ENCODE peak calls at places on chromosomes 3 and 15, in eight cellular contexts. One of them, this sample, is unnamed.
A peak's percentile ranks its signal among the peaks of the same experiment; 100 is the strongest.

GRCh38 chr15:95162967-95163531 is 931.7 kb downstream of the MCTP2 start:
- DNase-seq in GM23248: peak; percentile 92
- DNase-seq in CD8-positive, alpha-beta T cell: no peak
- DNase-seq in vagina: no peak
- DNase-seq in transverse colon: no peak
- DNase-seq in mammary epithelial cell: peak; percentile 94
- DNase-seq in choroid plexus epithelial cell: peak; percentile 83
- DNase-seq in neuronal stem cell: no peak
- DNase-seq in this sample: peak; percentile 94

GRCh38 chr3:123229145-123229544 is 27.4 kb downstream of the SEC22A start:
- DNase-seq in GM23248: peak; percentile 7
- DNase-seq in CD8-positive, alpha-beta T cell: no peak
- DNase-seq in vagina: no peak
- DNase-seq in transverse colon: no peak
- DNase-seq in mammary epithelial cell: peak; percentile 2
- DNase-seq in choroid plexus epithelial cell: peak; percentile 4
- DNase-seq in neuronal stem cell: no peak
- DNase-seq in this sample: no peak

GRCh38 chr3:56885461-56885860 is 83.7 kb upstream of the ARHGEF3 start:
- DNase-seq in GM23248: no peak
- DNase-seq in CD8-positive, alpha-beta T cell: no peak
- DNase-seq in vagina: no peak
- DNase-seq in transverse colon: no peak
- DNase-seq in mammary epithelial cell: no peak
- DNase-seq in choroid plexus epithelial cell: no peak
- DNase-seq in neuronal stem cell: no peak
- DNase-seq in this sample: no peak

GRCh38 chr15:70283511-70283910 is 185.8 kb upstream of the TLE3 start:
- DNase-seq in GM23248: no peak
- DNase-seq in CD8-positive, alpha-beta T cell: no peak
- DNase-seq in vagina: no peak
- DNase-seq in transverse colon: no peak
- DNase-seq in mammary epithelial cell: no peak
- DNase-seq in choroid plexus epithelial cell: no peak
- DNase-seq in neuronal stem cell: no peak
- DNase-seq in this sample: no peak

GRCh38 chr3:13494463-13495350 is 14.6 kb downstream of the HDAC11 start:
- DNase-seq in GM23248: peak; percentile 68
- DNase-seq in CD8-positive, alpha-beta T cell: no peak
- DNase-seq in vagina: no peak
- DNase-seq in transverse colon: no peak
- DNase-seq in mammary epithelial cell: no peak
- DNase-seq in choroid plexus epithelial cell: peak; percentile 61
- DNase-seq in neuronal stem cell: peak; percentile 21
- DNase-seq in this sample: peak; percentile 36

GRCh38 chr3:157160652-157161480 is 919 bp upstream of the CCNL1 start:
- DNase-seq in GM23248: peak; percentile 98
- DNase-seq in CD8-positive, alpha-beta T cell: no peak
- DNase-seq in vagina: peak; percentile 96
- DNase-seq in transverse colon: peak; percentile 89
- DNase-seq in mammary epithelial cell: peak; percentile 97
- DNase-seq in choroid plexus epithelial cell: peak; percentile 98
- DNase-seq in neuronal stem cell: no peak
- DNase-seq in this sample: peak; percentile 96

GRCh38 chr15:89208256-89208655 is 13.1 kb downstream of the RLBP1 start:
- DNase-seq in GM23248: no peak
- DNase-seq in CD8-positive, alpha-beta T cell: no peak
- DNase-seq in vagina: no peak
- DNase-seq in transverse colon: no peak
- DNase-seq in mammary epithelial cell: no peak
- DNase-seq in choroid plexus epithelial cell: no peak
- DNase-seq in neuronal stem cell: no peak
- DNase-seq in this sample: no peak

GRCh38 chr3:146496726-146497125 is 27.4 kb upstream of the PLSCR2 start:
- DNase-seq in GM23248: no peak
- DNase-seq in CD8-positive, alpha-beta T cell: no peak
- DNase-seq in vagina: no peak
- DNase-seq in transverse colon: no peak
- DNase-seq in mammary epithelial cell: no peak
- DNase-seq in choroid plexus epithelial cell: no peak
- DNase-seq in neuronal stem cell: no peak
- DNase-seq in this sample: no peak

GRCh38 chr15:75677601-75678323 is 30.1 kb downstream of the SNX33 start:
- DNase-seq in GM23248: no peak
- DNase-seq in CD8-positive, alpha-beta T cell: no peak
- DNase-seq in vagina: no peak
- DNase-seq in transverse colon: no peak
- DNase-seq in mammary epithelial cell: no peak
- DNase-seq in choroid plexus epithelial cell: no peak
- DNase-seq in neuronal stem cell: peak; percentile 20
- DNase-seq in this sample: no peak

GRCh38 chr15:96565266-96565665 is 234.8 kb downstream of the NR2F2 start:
- DNase-seq in GM23248: no peak
- DNase-seq in CD8-positive, alpha-beta T cell: no peak
- DNase-seq in vagina: no peak
- DNase-seq in transverse colon: no peak
- DNase-seq in mammary epithelial cell: peak; percentile 73
- DNase-seq in choroid plexus epithelial cell: peak; percentile 4
- DNase-seq in neuronal stem cell: no peak
- DNase-seq in this sample: peak; percentile 91

GRCh38 chr15:36406366-36406765 is 173.1 kb upstream of the CDIN1 start:
- DNase-seq in GM23248: no peak
- DNase-seq in CD8-positive, alpha-beta T cell: no peak
- DNase-seq in vagina: no peak
- DNase-seq in transverse colon: no peak
- DNase-seq in mammary epithelial cell: no peak
- DNase-seq in choroid plexus epithelial cell: no peak
- DNase-seq in neuronal stem cell: no peak
- DNase-seq in this sample: no peak

GRCh38 chr3:14265246-14265962 is 86.8 kb downstream of the LSM3 start:
- DNase-seq in GM23248: peak; percentile 54
- DNase-seq in CD8-positive, alpha-beta T cell: no peak
- DNase-seq in vagina: no peak
- DNase-seq in transverse colon: no peak
- DNase-seq in mammary epithelial cell: no peak
- DNase-seq in choroid plexus epithelial cell: peak; percentile 50
- DNase-seq in neuronal stem cell: no peak
- DNase-seq in this sample: peak; percentile 84

DNA sequence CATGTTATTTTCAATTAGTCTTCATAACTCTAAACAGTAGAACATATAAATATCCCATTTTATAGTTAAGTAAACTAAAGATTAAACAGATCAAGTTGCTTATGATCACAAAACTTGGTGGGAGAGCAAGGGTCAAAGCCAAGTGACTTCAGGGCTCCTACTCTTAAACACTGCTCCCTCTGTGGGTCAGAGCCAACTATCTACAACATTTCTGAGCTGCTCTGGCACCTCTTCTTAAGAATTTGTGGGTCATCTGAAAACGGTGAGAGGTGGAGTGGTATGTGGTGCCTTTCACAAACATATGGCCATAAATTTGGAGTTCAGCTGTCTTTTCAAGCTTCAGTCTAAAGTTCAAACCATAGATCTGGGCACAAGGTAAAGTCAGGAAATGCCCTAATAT is 10.9 kb downstream of the ATG3 start:
- DNase-seq in GM23248: peak; percentile 5
- DNase-seq in CD8-positive, alpha-beta T cell: no peak
- DNase-seq in vagina: no peak
- DNase-seq in transverse colon: no peak
- DNase-seq in mammary epithelial cell: no peak
- DNase-seq in choroid plexus epithelial cell: no peak
- DNase-seq in neuronal stem cell: no peak
- DNase-seq in this sample: no peak
- H3K4me3 ChIP-seq in GM23248: no peak overlapping the region
- H3K4me3 ChIP-seq in CD8-positive, alpha-beta T cell: no peak overlapping the region
- H3K4me3 ChIP-seq in vagina: no peak overlapping the region
- H3K4me3 ChIP-seq in transverse colon: no peak overlapping the region
- H3K4me3 ChIP-seq in mammary epithelial cell: no peak overlapping the region
- H3K4me3 ChIP-seq in choroid plexus epithelial cell: no peak overlapping the region
- H3K4me3 ChIP-seq in neuronal stem cell: no peak overlapping the region
- H3K4me3 ChIP-seq in this sample: no peak overlapping the region

DNA sequence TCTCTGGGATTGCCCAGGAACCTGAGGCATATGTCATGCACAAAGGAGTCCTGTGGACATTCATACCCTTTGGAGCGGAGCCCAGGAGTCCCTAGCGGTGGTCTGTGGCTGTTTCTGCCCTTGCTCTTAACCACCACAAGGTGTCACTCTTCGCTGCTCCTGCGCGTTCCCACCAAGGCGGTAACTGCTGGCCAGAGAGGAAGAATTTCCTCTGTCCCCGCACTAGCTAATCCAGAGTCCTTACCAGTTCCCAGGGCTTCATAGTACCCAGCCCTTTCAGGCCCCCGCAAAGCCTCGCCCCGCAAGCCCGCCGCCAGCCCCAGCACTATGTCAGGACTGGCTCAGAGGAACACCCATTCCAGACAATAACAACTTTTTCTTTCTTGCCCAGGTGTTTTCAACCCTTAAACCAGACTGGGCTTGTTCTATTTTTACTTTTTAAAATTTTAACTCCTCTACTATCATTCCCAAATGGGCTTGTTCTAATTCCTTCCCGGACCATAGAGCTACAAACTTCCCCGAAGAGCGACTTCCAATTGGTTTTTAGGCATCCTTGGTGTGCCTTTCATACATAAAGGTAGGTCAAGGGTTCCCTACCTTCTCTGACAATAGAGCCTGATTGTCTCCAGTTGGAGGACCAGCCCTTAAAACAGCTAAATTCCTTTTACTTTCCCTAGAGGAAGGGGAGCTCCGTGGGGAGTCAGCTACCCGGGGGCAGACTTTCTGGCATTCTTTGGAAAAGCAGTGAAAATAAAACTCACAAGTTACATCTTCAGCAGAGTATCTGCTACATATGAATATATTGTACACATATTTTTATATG is 31.8 kb upstream of the ZNF774 start:
- DNase-seq in GM23248: peak; percentile 98
- DNase-seq in CD8-positive, alpha-beta T cell: peak; percentile 55
- DNase-seq in vagina: peak; percentile 88
- DNase-seq in transverse colon: peak; percentile 79
- DNase-seq in mammary epithelial cell: peak; percentile 88
- DNase-seq in choroid plexus epithelial cell: peak; percentile 94
- DNase-seq in neuronal stem cell: peak; percentile 87
- DNase-seq in this sample: peak; percentile 87
- H3K4me3 ChIP-seq in GM23248: peak overlapping the region; percentile 33
- H3K4me3 ChIP-seq in CD8-positive, alpha-beta T cell: no peak overlapping the region
- H3K4me3 ChIP-seq in vagina: peak overlapping the region; percentile 9
- H3K4me3 ChIP-seq in transverse colon: no peak overlapping the region
- H3K4me3 ChIP-seq in mammary epithelial cell: peak overlapping the region; percentile 14
- H3K4me3 ChIP-seq in choroid plexus epithelial cell: peak overlapping the region; percentile 28
- H3K4me3 ChIP-seq in neuronal stem cell: no peak overlapping the region
- H3K4me3 ChIP-seq in this sample: no peak overlapping the region

DNA sequence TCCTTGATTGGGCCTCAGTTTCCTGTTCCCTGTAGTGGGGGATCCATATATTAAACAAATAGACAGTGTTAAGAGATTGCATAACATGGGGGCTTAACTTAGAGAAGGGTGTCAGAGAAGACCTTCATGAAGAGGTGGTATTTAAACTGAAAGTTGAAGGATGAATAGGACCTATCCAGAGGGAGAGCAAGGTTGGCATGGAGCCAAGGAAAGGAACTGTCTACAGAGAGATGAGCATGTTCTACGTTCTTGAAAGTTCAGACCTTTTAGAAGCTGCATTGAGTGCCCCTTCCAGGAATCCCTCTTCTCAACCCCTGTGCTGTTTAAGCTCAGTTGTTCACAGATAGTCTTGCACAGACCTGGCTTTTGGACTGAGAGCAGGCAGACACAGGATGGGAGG is 2.4 kb downstream of the HTD2 start:
- DNase-seq in GM23248: peak; percentile 37
- DNase-seq in CD8-positive, alpha-beta T cell: no peak
- DNase-seq in vagina: no peak
- DNase-seq in transverse colon: no peak
- DNase-seq in mammary epithelial cell: no peak
- DNase-seq in choroid plexus epithelial cell: peak; percentile 44
- DNase-seq in neuronal stem cell: no peak
- DNase-seq in this sample: no peak
- H3K4me3 ChIP-seq in GM23248: no peak overlapping the region
- H3K4me3 ChIP-seq in CD8-positive, alpha-beta T cell: no peak overlapping the region
- H3K4me3 ChIP-seq in vagina: no peak overlapping the region
- H3K4me3 ChIP-seq in transverse colon: no peak overlapping the region
- H3K4me3 ChIP-seq in mammary epithelial cell: no peak overlapping the region
- H3K4me3 ChIP-seq in choroid plexus epithelial cell: no peak overlapping the region
- H3K4me3 ChIP-seq in neuronal stem cell: no peak overlapping the region
- H3K4me3 ChIP-seq in this sample: no peak overlapping the region

GRCh38 chr3:111862415-111862814 is 3.4 kb downstream of the PHLDB2 start:
- DNase-seq in GM23248: no peak
- DNase-seq in CD8-positive, alpha-beta T cell: no peak
- DNase-seq in vagina: no peak
- DNase-seq in transverse colon: no peak
- DNase-seq in mammary epithelial cell: peak; percentile 18
- DNase-seq in choroid plexus epithelial cell: no peak
- DNase-seq in neuronal stem cell: no peak
- DNase-seq in this sample: no peak

GRCh38 chr3:111859061-111859973 is at the start of gene PHLDB2:
- DNase-seq in GM23248: peak; percentile 91
- DNase-seq in CD8-positive, alpha-beta T cell: peak; percentile 33
- DNase-seq in vagina: peak; percentile 94
- DNase-seq in transverse colon: peak; percentile 56
- DNase-seq in mammary epithelial cell: peak; percentile 97
- DNase-seq in choroid plexus epithelial cell: peak; percentile 80
- DNase-seq in neuronal stem cell: peak; percentile 85
- DNase-seq in this sample: peak; percentile 98

GRCh38 chr3:111861396-111861795 is 2.3 kb downstream of the PHLDB2 start:
- DNase-seq in GM23248: peak; percentile 43
- DNase-seq in CD8-positive, alpha-beta T cell: no peak
- DNase-seq in vagina: no peak
- DNase-seq in transverse colon: no peak
- DNase-seq in mammary epithelial cell: peak; percentile 41
- DNase-seq in choroid plexus epithelial cell: peak; percentile 39
- DNase-seq in neuronal stem cell: no peak
- DNase-seq in this sample: no peak

GRCh38 chr3:111858641-111859040 is 424 bp upstream of the PHLDB2 start:
- DNase-seq in GM23248: no peak
- DNase-seq in CD8-positive, alpha-beta T cell: no peak
- DNase-seq in vagina: no peak
- DNase-seq in transverse colon: no peak
- DNase-seq in mammary epithelial cell: no peak
- DNase-seq in choroid plexus epithelial cell: no peak
- DNase-seq in neuronal stem cell: no peak
- DNase-seq in this sample: no peak

DNA sequence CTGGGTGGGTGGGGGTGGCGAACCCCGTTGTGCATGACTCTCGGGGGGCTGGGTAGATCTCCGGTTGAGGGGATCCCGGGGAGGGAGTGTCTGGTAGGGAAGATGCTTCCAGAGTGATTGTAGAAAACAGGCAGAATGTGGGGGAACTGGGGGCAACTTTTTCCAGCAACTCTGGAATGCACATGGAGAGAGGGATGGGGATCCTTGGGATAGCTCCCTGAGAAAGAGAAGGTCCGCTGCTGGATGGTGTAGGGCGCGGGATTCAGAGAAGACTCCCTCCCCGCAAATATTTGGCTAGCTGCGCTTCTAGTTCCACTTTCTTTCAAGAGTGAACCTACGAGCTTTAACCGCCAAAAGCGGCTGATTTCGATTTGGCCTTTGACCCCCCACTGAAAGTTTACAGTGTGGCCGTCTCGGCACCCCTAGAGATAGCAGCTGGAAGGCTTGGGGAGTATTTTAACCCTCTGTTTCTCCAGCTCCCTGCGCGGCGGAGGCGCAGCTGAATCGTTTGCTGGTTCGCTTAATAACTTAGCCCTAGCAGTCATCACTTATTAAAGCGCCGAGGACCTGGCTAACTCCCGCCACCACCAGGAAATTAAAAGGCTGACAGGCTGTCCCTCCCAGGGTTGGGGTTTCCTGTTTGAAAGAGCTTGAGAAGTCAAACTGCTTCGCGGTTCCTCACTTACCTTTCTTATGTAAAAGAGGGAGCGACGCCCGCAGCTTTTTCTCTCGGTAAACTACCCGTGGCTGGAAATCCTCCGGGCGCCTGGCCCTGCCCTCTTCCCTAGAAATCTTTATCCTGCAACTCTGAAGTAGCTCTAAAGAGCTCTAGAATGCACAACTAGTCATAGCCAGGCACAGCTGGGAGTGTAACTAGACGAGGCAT is 1.2 kb downstream of the PHLDB2 start:
- DNase-seq in GM23248: peak; percentile 93
- DNase-seq in CD8-positive, alpha-beta T cell: peak; percentile 32
- DNase-seq in vagina: peak; percentile 95
- DNase-seq in transverse colon: peak; percentile 71
- DNase-seq in mammary epithelial cell: peak; percentile 82
- DNase-seq in choroid plexus epithelial cell: peak; percentile 94
- DNase-seq in neuronal stem cell: peak; percentile 74
- DNase-seq in this sample: peak; percentile 82
- H3K4me3 ChIP-seq in GM23248: peak overlapping the region; percentile 81
- H3K4me3 ChIP-seq in CD8-positive, alpha-beta T cell: peak overlapping the region; percentile 75
- H3K4me3 ChIP-seq in vagina: peak overlapping the region; percentile 89
- H3K4me3 ChIP-seq in transverse colon: peak overlapping the region; percentile 62
- H3K4me3 ChIP-seq in mammary epithelial cell: peak overlapping the region; percentile 91
- H3K4me3 ChIP-seq in choroid plexus epithelial cell: peak overlapping the region; percentile 85
- H3K4me3 ChIP-seq in neuronal stem cell: peak overlapping the region; percentile 92
- H3K4me3 ChIP-seq in this sample: peak overlapping the region; percentile 80

This sample was measured in epithelial cell of esophagus.